ENCODE peak calls at places on chromosomes 5 and 9, in six cellular contexts. Y is keratinocyte, M is mucosa of descending colon, D is astrocyte, O is breast epithelium, E is mesendoderm. A is an unnamed sample.

GRCh38 chr9:109816490-109816889 is 36.5 kb downstream of the PALM2AKAP2 start:
- DNase-seq in Y (peak; percentile 81), M (peak; percentile 7), D (peak; percentile 100), O (peak; percentile 46), E (peak; percentile 35), A (no peak)

GRCh38 chr5:73312146-73312871 is 136.3 kb downstream of the FOXD1 start:
- DNase-seq in Y (no peak), M (peak; percentile 17), D (peak; percentile 100), O (no peak), E (peak; percentile 90), A (peak; percentile 22)

GRCh38 chr9:124697326-124698200 is 73.5 kb downstream of the NR6A1 start:
- DNase-seq in Y (no peak), M (no peak), D (peak; percentile 80), O (no peak), E (peak; percentile 44), A (no peak)

GRCh38 chr5:170611446-170612088 is 107.7 kb downstream of the KCNIP1 start:
- DNase-seq in Y (no peak), M (no peak), D (no peak), O (no peak), E (no peak), A (no peak)

GRCh38 chr5:169176686-169177430 is 124.1 kb downstream of the SLIT3 start:
- DNase-seq in Y (no peak), M (no peak), D (no peak), O (no peak), E (peak; percentile 47), A (no peak)

GRCh38 chr5:173712609-173713176 is 96.2 kb upstream of the BOD1 start:
- DNase-seq in Y (no peak), M (no peak), D (no peak), O (no peak), E (no peak), A (no peak)

GRCh38 chr5:171808951-171809350 is 23.3 kb downstream of the SMIM23 start:
- DNase-seq in Y (no peak), M (no peak), D (peak; percentile 72), O (no peak), E (no peak), A (no peak)

GRCh38 chr9:93969328-93969661 is 14.1 kb upstream of the BARX1 start:
- DNase-seq in Y (no peak), M (no peak), D (no peak), O (no peak), E (no peak), A (no peak)

GRCh38 chr5:31990296-31990695 is 183.8 kb downstream of the GOLPH3 start:
- DNase-seq in Y (no peak), M (no peak), D (peak; percentile 30), O (no peak), E (no peak), A (no peak)

DNA sequence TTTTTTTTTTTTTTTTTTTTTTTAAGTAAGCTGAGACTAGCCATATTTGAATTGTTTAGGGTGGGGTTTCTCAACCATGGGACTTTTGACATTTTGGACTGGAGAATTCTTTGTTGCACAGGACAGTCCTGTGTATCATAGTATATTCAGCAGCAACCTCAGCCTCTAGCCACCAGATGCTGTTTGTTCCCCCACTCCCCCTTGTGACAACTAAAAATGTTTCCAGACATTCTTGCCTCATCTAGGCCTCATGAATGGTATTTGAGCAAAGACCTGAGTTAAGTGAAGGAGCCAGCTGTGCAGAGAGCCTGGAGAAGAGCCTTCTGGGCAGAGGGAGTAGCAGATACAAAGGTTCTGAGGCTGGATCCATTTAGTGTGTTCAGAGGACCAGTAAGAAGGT is 155.9 kb downstream of the SGCD start:
- DNase-seq in Y (no peak), M (no peak), D (no peak), O (no peak), E (no peak), A (no peak)
- H3K4me1 ChIP-seq in Y (no peaks in the 10 kb centered on the region), M (no peaks in the 10 kb centered on the region), D (no peaks in the 10 kb centered on the region), O (no peaks in the 10 kb centered on the region), E (no peaks in the 10 kb centered on the region), A (no peaks in the 10 kb centered on the region)

GRCh38 chr5:146513462-146513861 is 2.5 kb downstream of the GPR151 start:
- DNase-seq in Y (no peak), M (no peak), D (no peak), O (no peak), E (no peak), A (no peak)

GRCh38 chr5:146514575-146514974 is 1.4 kb downstream of the GPR151 start:
- DNase-seq in Y (no peak), M (no peak), D (no peak), O (no peak), E (no peak), A (no peak)

GRCh38 chr5:146516151-146516475 is at the start of gene GPR151:
- DNase-seq in Y (no peak), M (no peak), D (peak; percentile 4), O (no peak), E (peak; percentile 80), A (no peak)

GRCh38 chr5:146519554-146519953 is 3.6 kb upstream of the GPR151 start:
- DNase-seq in Y (no peak), M (no peak), D (no peak), O (no peak), E (no peak), A (no peak)

GRCh38 chr5:146515473-146516150 is 378 bp downstream of the GPR151 start:
- DNase-seq in Y (no peak), M (no peak), D (no peak), O (no peak), E (no peak), A (no peak)
- H3K4me1 ChIP-seq in Y (no peaks in the 10 kb centered on the region), M (peaks cover 15% of the 10 kb centered on the region), D (no peaks in the 10 kb centered on the region), O (no peaks in the 10 kb centered on the region), E (peaks cover 7% of the 10 kb centered on the region), A (peaks cover 7% of the 10 kb centered on the region)

GRCh38 chr5:149895416-149896345 is 48.9 kb downstream of the PDE6A start:
- DNase-seq in Y (peak; percentile 33), M (no peak), D (peak; percentile 37), O (no peak), E (no peak), A (no peak)
- H3K4me1 ChIP-seq in Y (peaks cover 20% of the 10 kb centered on the region), M (peaks cover 8% of the 10 kb centered on the region), D (peaks cover 8% of the 10 kb centered on the region), O (no peaks in the 10 kb centered on the region), E (no peaks in the 10 kb centered on the region), A (peaks cover 6% of the 10 kb centered on the region)

GRCh38 chr5:143065185-143065584 is 295.0 kb downstream of the ARHGAP26 start:
- DNase-seq in Y (no peak), M (no peak), D (peak; percentile 69), O (no peak), E (no peak), A (no peak)
- H3K4me1 ChIP-seq in Y (peaks cover 52% of the 10 kb centered on the region), M (no peaks in the 10 kb centered on the region), D (peaks cover 16% of the 10 kb centered on the region), O (peaks cover 5% of the 10 kb centered on the region), E (peaks cover 5% of the 10 kb centered on the region), A (peaks cover 20% of the 10 kb centered on the region)